ENCODE peak calls at places on chromosomes 3 and 15, in six cellular contexts. X is bronchial epithelial cell, M is heart left ventricle, R is BE2C, Q is cardiac muscle cell, S is uterus. E is an unnamed sample.

GRCh38 chr3:118960876-118961275 is 73.8 kb downstream of the IGSF11 start:
- DNase-seq in X (peak; percentile 35), M (no peak), R (no peak), Q (no peak), S (no peak), E (no peak)

GRCh38 chr15:29924750-29925149 is 102.5 kb upstream of the TJP1 start:
- DNase-seq in X (peak; percentile 74), M (no peak), R (no peak), Q (peak; percentile 93), S (no peak), E (no peak)

GRCh38 chr3:122947086-122947611 is 80.4 kb downstream of the SEMA5B start:
- DNase-seq in X (no peak), M (no peak), R (no peak), Q (no peak), S (no peak), E (no peak)

GRCh38 chr3:133330542-133330941 is 69.3 kb upstream of the BFSP2 start:
- DNase-seq in X (no peak), M (no peak), R (no peak), Q (no peak), S (no peak), E (no peak)

GRCh38 chr3:112086857-112087524 is 802 bp downstream of the C3orf52 start:
- DNase-seq in X (peak; percentile 90), M (no peak), R (no peak), Q (peak; percentile 24), S (no peak), E (no peak)

GRCh38 chr3:7025581-7026300 is 164.8 kb downstream of the GRM7 start:
- DNase-seq in X (peak; percentile 8), M (no peak), R (no peak), Q (no peak), S (no peak), E (no peak)

GRCh38 chr3:150220041-150220440 is 188.1 kb upstream of the TSC22D2 start:
- DNase-seq in X (no peak), M (no peak), R (no peak), Q (no peak), S (no peak), E (no peak)

GRCh38 chr15:85296615-85297402 is 83.6 kb upstream of the AKAP13 start:
- DNase-seq in X (peak; percentile 72), M (peak; percentile 70), R (peak; percentile 72), Q (peak; percentile 77), S (peak; percentile 66), E (peak; percentile 53)

GRCh38 chr3:74546426-74546825 is 68.0 kb downstream of the CNTN3 start:
- DNase-seq in X (no peak), M (no peak), R (no peak), Q (no peak), S (no peak), E (no peak)

GRCh38 chr3:112979244-112979832 is 4.4 kb upstream of the CD200R1 start:
- DNase-seq in X (peak; percentile 37), M (no peak), R (peak; percentile 18), Q (peak; percentile 62), S (no peak), E (no peak)

GRCh38 chr3:29552036-29552435 is 271.2 kb downstream of the RBMS3 start:
- DNase-seq in X (no peak), M (no peak), R (no peak), Q (no peak), S (no peak), E (no peak)

GRCh38 chr3:11155341-11156025 is 1.2 kb downstream of the HRH1 start:
- DNase-seq in X (peak; percentile 79), M (peak; percentile 59), R (peak; percentile 69), Q (peak; percentile 62), S (peak; percentile 80), E (peak; percentile 50)

GRCh38 chr3:120524171-120524923 is 71.8 kb upstream of the NDUFB4 start:
- DNase-seq in X (peak; percentile 78), M (no peak), R (no peak), Q (no peak), S (no peak), E (no peak)

GRCh38 chr3:65758871-65759598 is 279.7 kb downstream of the MAGI1 start:
- DNase-seq in X (no peak), M (no peak), R (no peak), Q (no peak), S (no peak), E (no peak)

GRCh38 chr3:42667096-42667522 is 13.6 kb downstream of the ZBTB47 start:
- DNase-seq in X (no peak), M (no peak), R (no peak), Q (no peak), S (peak; percentile 18), E (no peak)

GRCh38 chr3:141395005-141395589 is 26.8 kb downstream of the ZBTB38 start:
- DNase-seq in X (no peak), M (no peak), R (no peak), Q (no peak), S (no peak), E (no peak)

GRCh38 chr15:91413142-91413541 is 313.1 kb downstream of the SV2B start:
- DNase-seq in X (no peak), M (no peak), R (no peak), Q (no peak), S (no peak), E (no peak)

GRCh38 chr3:120144267-120144666 is 50.0 kb upstream of the GSK3B start:
- DNase-seq in X (peak; percentile 76), M (no peak), R (no peak), Q (peak; percentile 51), S (no peak), E (no peak)

GRCh38 chr15:38578626-38579025 is 14.0 kb upstream of the RASGRP1 start:
- DNase-seq in X (no peak), M (no peak), R (no peak), Q (no peak), S (no peak), E (no peak)

GRCh38 chr15:85879334-85880163 is 84.8 kb upstream of the KLHL25 start:
- DNase-seq in X (no peak), M (no peak), R (no peak), Q (no peak), S (no peak), E (no peak)

DNA sequence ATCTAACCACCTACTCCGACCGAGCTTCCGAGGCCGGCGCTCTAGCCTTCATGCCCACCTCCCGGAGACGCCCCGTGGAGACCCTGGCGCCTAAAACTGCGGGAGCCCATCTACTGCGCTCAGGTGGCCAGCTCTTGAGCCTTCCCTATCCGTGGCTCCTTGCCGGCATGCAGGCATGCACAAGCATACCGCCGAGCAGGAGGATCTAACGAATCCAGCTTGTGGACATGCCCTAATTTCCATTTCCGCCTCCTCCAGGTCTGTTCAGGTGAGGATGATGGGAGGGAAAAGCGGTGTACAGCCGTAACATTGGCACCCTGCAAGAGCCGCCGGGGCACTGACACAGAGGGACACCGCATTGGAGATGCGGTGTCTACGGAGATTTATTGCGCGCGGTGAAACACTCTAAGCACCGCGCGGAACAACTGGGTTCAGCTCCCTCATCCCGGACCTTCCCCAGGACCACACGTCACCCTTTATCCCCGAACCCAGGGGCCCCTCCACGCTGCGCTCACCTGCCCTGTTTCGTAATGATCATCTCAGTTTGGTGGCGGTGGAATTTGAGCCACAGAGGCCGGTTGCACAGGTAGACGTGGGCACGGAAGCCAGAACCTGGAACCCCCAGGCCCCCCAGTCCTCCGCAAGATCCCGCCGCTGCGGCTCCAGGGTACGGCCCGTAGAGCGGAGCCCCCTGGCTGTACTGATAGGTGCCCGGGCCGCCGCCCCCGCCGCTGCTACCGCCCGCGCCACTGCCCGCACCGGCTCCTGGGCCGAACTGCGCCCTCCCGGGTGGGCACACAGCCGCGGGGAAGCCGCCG is 1.0 kb downstream of the EOMES start:
- DNase-seq in X (peak; percentile 64), M (no peak), R (no peak), Q (peak; percentile 28), S (no peak), E (no peak)
- H3K27me3 ChIP-seq in X (peaks cover 29% of the 10 kb centered on the region), M (peaks cover 58% of the 10 kb centered on the region), R (peaks cover 63% of the 10 kb centered on the region), Q (peaks cover 100% of the 10 kb centered on the region), S (peaks cover 39% of the 10 kb centered on the region), E (peaks cover 100% of the 10 kb centered on the region)

GRCh38 chr3:129314757-129315385 is 36.2 kb downstream of the HMCES start:
- DNase-seq in X (peak; percentile 50), M (peak; percentile 92), R (peak; percentile 97), Q (peak; percentile 94), S (peak; percentile 90), E (peak; percentile 88)
- TF ChIP-seq CTCF in X (no peak), M (peak; percentile 20), R (no peak), Q (peak; percentile 38), S (no peak), E (peak; percentile 65)

GRCh38 chr15:101027920-101028319 is 108.8 kb downstream of the LRRK1 start:
- DNase-seq in X (no peak), M (no peak), R (no peak), Q (no peak), S (peak; percentile 3), E (peak; percentile 1)
- H3K27me3 ChIP-seq in X (no peaks in the 10 kb centered on the region), M (no peaks in the 10 kb centered on the region), R (no peaks in the 10 kb centered on the region), Q (no peaks in the 10 kb centered on the region), S (no peaks in the 10 kb centered on the region), E (no peaks in the 10 kb centered on the region)

DNA sequence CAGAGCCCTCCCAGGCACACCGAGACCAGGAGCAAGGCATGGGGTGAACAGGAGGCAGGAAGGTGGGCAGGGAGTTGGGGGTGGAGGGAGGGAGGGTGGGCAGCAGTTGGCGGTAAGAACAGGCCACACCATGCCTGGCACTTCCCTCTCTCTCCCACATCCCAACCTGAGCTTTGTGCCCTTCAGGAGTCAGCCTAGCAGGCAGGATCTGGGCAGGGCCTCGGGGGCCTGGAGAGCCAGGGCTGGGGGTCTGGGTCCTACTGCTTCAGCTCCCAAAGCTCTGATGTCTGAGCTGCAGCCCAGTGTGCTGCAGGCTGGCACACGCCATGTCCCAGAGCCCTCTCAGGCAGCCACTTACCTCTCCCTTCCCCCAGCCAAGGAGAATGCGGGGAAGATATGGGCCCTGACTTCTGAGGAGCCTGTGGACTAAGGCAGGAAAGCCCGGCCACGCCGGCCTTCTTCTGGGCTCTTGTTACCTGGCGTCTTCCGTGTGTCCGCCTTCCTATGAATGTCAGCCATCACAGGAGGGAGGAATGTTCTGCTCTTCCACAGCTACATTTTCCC is 2.9 kb upstream of the MYL3 start:
- DNase-seq in X (no peak), M (no peak), R (no peak), Q (no peak), S (no peak), E (no peak)
- TF ChIP-seq CTCF in X (no peak), M (no peak), R (no peak), Q (no peak), S (no peak), E (no peak)

DNA sequence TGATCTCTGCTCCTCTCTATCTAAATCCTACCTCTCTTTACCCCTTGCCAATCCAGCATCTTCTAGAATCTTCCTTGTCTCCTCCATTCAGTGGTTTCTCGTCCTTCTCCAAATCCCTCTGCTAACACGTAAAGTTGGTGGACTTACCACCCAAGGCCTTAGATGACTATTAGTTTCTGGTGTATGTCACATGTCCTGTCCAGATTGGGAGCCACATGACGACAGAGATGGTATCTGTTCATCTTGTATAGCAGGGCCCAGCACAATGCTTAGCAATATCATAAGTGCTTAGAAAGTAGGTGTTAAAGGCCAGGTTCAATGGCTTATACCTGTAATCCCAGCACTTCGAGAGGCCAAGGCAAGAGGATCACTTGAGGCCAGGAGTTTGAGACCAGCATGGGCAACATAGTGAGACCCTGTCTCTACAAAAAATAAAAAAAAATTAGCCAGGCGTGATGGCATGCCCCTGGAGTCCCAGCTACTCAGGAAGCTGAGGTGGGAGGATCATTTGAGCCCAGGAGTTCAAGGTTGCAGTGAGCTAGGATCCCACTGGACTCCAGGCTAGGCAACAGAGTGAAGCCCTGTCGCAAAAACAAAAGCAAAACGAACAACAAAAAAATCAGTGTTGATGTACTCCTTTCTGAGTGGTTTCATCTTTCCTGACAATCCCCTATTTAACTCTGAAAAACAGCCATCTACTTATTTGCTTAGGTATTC is 81.8 kb downstream of the HMG20A start:
- DNase-seq in X (no peak), M (no peak), R (no peak), Q (no peak), S (no peak), E (no peak)
- H3K27me3 ChIP-seq in X (no peaks in the 10 kb centered on the region), M (no peaks in the 10 kb centered on the region), R (no peaks in the 10 kb centered on the region), Q (no peaks in the 10 kb centered on the region), S (no peaks in the 10 kb centered on the region), E (no peaks in the 10 kb centered on the region)

E was measured in dorsolateral prefrontal cortex.